ENCODE peak calls at places on chromosomes 12 and 14, in nine cellular contexts. One of them, this sample, is unnamed.

GRCh38 chr12:92138144-92138543 is 7.5 kb downstream of the BTG1 start:
- DNase-seq in PC-3: peak
- DNase-seq in right lobe of liver: no peak
- DNase-seq in astrocyte of the spinal cord: no peak
- DNase-seq in IMR-90: no peak
- DNase-seq in epithelial cell of proximal tubule: no peak
- DNase-seq in H1: no peak
- DNase-seq in fibroblast of mammary gland: no peak
- DNase-seq in cardiac muscle cell: no peak
- DNase-seq in this sample: peak

GRCh38 chr12:49131051-49131972 is at the start of gene TUBA1B:
- DNase-seq in PC-3: peak
- DNase-seq in right lobe of liver: peak
- DNase-seq in astrocyte of the spinal cord: peak
- DNase-seq in IMR-90: peak
- DNase-seq in epithelial cell of proximal tubule: no peak
- DNase-seq in H1: peak
- DNase-seq in fibroblast of mammary gland: peak
- DNase-seq in cardiac muscle cell: peak
- DNase-seq in this sample: peak

GRCh38 chr12:79373896-79374499 is 316.8 kb downstream of the PAWR start:
- DNase-seq in PC-3: peak
- DNase-seq in right lobe of liver: no peak
- DNase-seq in astrocyte of the spinal cord: peak
- DNase-seq in IMR-90: peak
- DNase-seq in epithelial cell of proximal tubule: no peak
- DNase-seq in H1: peak
- DNase-seq in fibroblast of mammary gland: peak
- DNase-seq in cardiac muscle cell: peak
- DNase-seq in this sample: peak

GRCh38 chr12:69851976-69852375 is 26.9 kb downstream of the MYRFL start:
- DNase-seq in PC-3: peak
- DNase-seq in right lobe of liver: no peak
- DNase-seq in astrocyte of the spinal cord: peak
- DNase-seq in IMR-90: no peak
- DNase-seq in epithelial cell of proximal tubule: no peak
- DNase-seq in H1: no peak
- DNase-seq in fibroblast of mammary gland: peak
- DNase-seq in cardiac muscle cell: peak
- DNase-seq in this sample: peak

GRCh38 chr12:3000548-3001275 is 41.5 kb downstream of the TEAD4 start:
- DNase-seq in PC-3: no peak
- DNase-seq in right lobe of liver: no peak
- DNase-seq in astrocyte of the spinal cord: no peak
- DNase-seq in IMR-90: no peak
- DNase-seq in epithelial cell of proximal tubule: no peak
- DNase-seq in H1: no peak
- DNase-seq in fibroblast of mammary gland: no peak
- DNase-seq in cardiac muscle cell: no peak
- DNase-seq in this sample: no peak

GRCh38 chr12:92968201-92968813 is 39.2 kb upstream of the EEA1 start:
- DNase-seq in PC-3: peak
- DNase-seq in right lobe of liver: no peak
- DNase-seq in astrocyte of the spinal cord: no peak
- DNase-seq in IMR-90: peak
- DNase-seq in epithelial cell of proximal tubule: no peak
- DNase-seq in H1: no peak
- DNase-seq in fibroblast of mammary gland: peak
- DNase-seq in cardiac muscle cell: no peak
- DNase-seq in this sample: no peak

GRCh38 chr14:55255979-55256378 is 15.2 kb upstream of the FBXO34 start:
- DNase-seq in PC-3: no peak
- DNase-seq in right lobe of liver: no peak
- DNase-seq in astrocyte of the spinal cord: no peak
- DNase-seq in IMR-90: no peak
- DNase-seq in epithelial cell of proximal tubule: no peak
- DNase-seq in H1: no peak
- DNase-seq in fibroblast of mammary gland: no peak
- DNase-seq in cardiac muscle cell: no peak
- DNase-seq in this sample: no peak

GRCh38 chr12:109896188-109896587 is 3.9 kb upstream of the TCHP start:
- DNase-seq in PC-3: no peak
- DNase-seq in right lobe of liver: no peak
- DNase-seq in astrocyte of the spinal cord: no peak
- DNase-seq in IMR-90: no peak
- DNase-seq in epithelial cell of proximal tubule: no peak
- DNase-seq in H1: no peak
- DNase-seq in fibroblast of mammary gland: no peak
- DNase-seq in cardiac muscle cell: no peak
- DNase-seq in this sample: no peak

GRCh38 chr12:2876431-2877046 is 435 bp downstream of the FOXM1 start:
- DNase-seq in PC-3: peak
- DNase-seq in right lobe of liver: peak
- DNase-seq in astrocyte of the spinal cord: peak
- DNase-seq in IMR-90: no peak
- DNase-seq in epithelial cell of proximal tubule: no peak
- DNase-seq in H1: no peak
- DNase-seq in fibroblast of mammary gland: peak
- DNase-seq in cardiac muscle cell: peak
- DNase-seq in this sample: peak

GRCh38 chr12:123492290-123492689 is 34.4 kb downstream of the SNRNP35 start:
- DNase-seq in PC-3: no peak
- DNase-seq in right lobe of liver: no peak
- DNase-seq in astrocyte of the spinal cord: no peak
- DNase-seq in IMR-90: no peak
- DNase-seq in epithelial cell of proximal tubule: no peak
- DNase-seq in H1: no peak
- DNase-seq in fibroblast of mammary gland: no peak
- DNase-seq in cardiac muscle cell: no peak
- DNase-seq in this sample: no peak

GRCh38 chr12:113075137-113075683 is 18.7 kb downstream of the DTX1 start:
- DNase-seq in PC-3: no peak
- DNase-seq in right lobe of liver: no peak
- DNase-seq in astrocyte of the spinal cord: no peak
- DNase-seq in IMR-90: no peak
- DNase-seq in epithelial cell of proximal tubule: no peak
- DNase-seq in H1: no peak
- DNase-seq in fibroblast of mammary gland: no peak
- DNase-seq in cardiac muscle cell: no peak
- DNase-seq in this sample: no peak

GRCh38 chr14:64506751-64507150 is 2.2 kb downstream of the ZBTB1 start:
- DNase-seq in PC-3: no peak
- DNase-seq in right lobe of liver: no peak
- DNase-seq in astrocyte of the spinal cord: no peak
- DNase-seq in IMR-90: no peak
- DNase-seq in epithelial cell of proximal tubule: no peak
- DNase-seq in H1: no peak
- DNase-seq in fibroblast of mammary gland: no peak
- DNase-seq in cardiac muscle cell: no peak
- DNase-seq in this sample: no peak

GRCh38 chr14:84127430-84127829 is 1402.5 kb upstream of the FLRT2 start:
- DNase-seq in PC-3: no peak
- DNase-seq in right lobe of liver: no peak
- DNase-seq in astrocyte of the spinal cord: no peak
- DNase-seq in IMR-90: no peak
- DNase-seq in epithelial cell of proximal tubule: no peak
- DNase-seq in H1: no peak
- DNase-seq in fibroblast of mammary gland: no peak
- DNase-seq in cardiac muscle cell: peak
- DNase-seq in this sample: no peak

GRCh38 chr12:110312581-110313360 is 31.7 kb downstream of the ATP2A2 start:
- DNase-seq in PC-3: peak
- DNase-seq in right lobe of liver: no peak
- DNase-seq in astrocyte of the spinal cord: peak
- DNase-seq in IMR-90: peak
- DNase-seq in epithelial cell of proximal tubule: peak
- DNase-seq in H1: peak
- DNase-seq in fibroblast of mammary gland: peak
- DNase-seq in cardiac muscle cell: peak
- DNase-seq in this sample: peak

GRCh38 chr14:105480807-105481801 is 5.6 kb upstream of the CRIP1 start:
- DNase-seq in PC-3: peak
- DNase-seq in right lobe of liver: peak
- DNase-seq in astrocyte of the spinal cord: peak
- DNase-seq in IMR-90: peak
- DNase-seq in epithelial cell of proximal tubule: no peak
- DNase-seq in H1: peak
- DNase-seq in fibroblast of mammary gland: peak
- DNase-seq in cardiac muscle cell: peak
- DNase-seq in this sample: peak
- H3K4me3 ChIP-seq in PC-3: peak
- H3K4me3 ChIP-seq in right lobe of liver: peak
- H3K4me3 ChIP-seq in astrocyte of the spinal cord: peak
- H3K4me3 ChIP-seq in IMR-90: peak
- H3K4me3 ChIP-seq in epithelial cell of proximal tubule: peak
- H3K4me3 ChIP-seq in H1: no peak
- H3K4me3 ChIP-seq in fibroblast of mammary gland: peak
- H3K4me3 ChIP-seq in cardiac muscle cell: no peak
- H3K4me3 ChIP-seq in this sample: peak

GRCh38 chr14:86646688-86647687 is 1117.0 kb downstream of the FLRT2 start:
- DNase-seq in PC-3: peak
- DNase-seq in right lobe of liver: no peak
- DNase-seq in astrocyte of the spinal cord: peak
- DNase-seq in IMR-90: peak
- DNase-seq in epithelial cell of proximal tubule: no peak
- DNase-seq in H1: no peak
- DNase-seq in fibroblast of mammary gland: peak
- DNase-seq in cardiac muscle cell: peak
- DNase-seq in this sample: peak
- TF ChIP-seq CTCF in PC-3: peak
- TF ChIP-seq CTCF in right lobe of liver: peak
- TF ChIP-seq CTCF in astrocyte of the spinal cord: peak
- TF ChIP-seq CTCF in IMR-90: no peak
- TF ChIP-seq CTCF in epithelial cell of proximal tubule: peak
- TF ChIP-seq CTCF in H1: peak
- TF ChIP-seq CTCF in fibroblast of mammary gland: peak
- TF ChIP-seq CTCF in cardiac muscle cell: no peak
- TF ChIP-seq CTCF in this sample: no peak

DNA sequence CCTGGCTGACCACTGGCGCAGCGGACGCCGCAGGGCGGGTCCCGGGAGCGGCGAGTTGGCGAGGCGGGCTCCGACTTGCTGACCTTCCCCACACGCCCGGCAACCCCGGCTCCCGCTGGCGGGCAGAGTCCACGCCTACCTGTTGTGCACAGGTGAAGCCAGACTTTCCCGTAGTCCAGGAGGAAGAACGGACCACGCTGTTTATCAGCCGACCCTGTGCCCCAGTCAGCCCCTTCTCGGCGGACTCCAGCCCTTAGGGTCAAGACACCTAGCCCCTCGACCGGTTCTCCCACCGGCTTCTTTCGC is 384 bp downstream of the HEATR5A start:
- DNase-seq in PC-3: peak
- DNase-seq in right lobe of liver: peak
- DNase-seq in astrocyte of the spinal cord: no peak
- DNase-seq in IMR-90: no peak
- DNase-seq in epithelial cell of proximal tubule: no peak
- DNase-seq in H1: peak
- DNase-seq in fibroblast of mammary gland: no peak
- DNase-seq in cardiac muscle cell: no peak
- DNase-seq in this sample: no peak
- H3K4me3 ChIP-seq in PC-3: peak
- H3K4me3 ChIP-seq in right lobe of liver: peak
- H3K4me3 ChIP-seq in astrocyte of the spinal cord: peak
- H3K4me3 ChIP-seq in IMR-90: peak
- H3K4me3 ChIP-seq in epithelial cell of proximal tubule: peak
- H3K4me3 ChIP-seq in H1: peak
- H3K4me3 ChIP-seq in fibroblast of mammary gland: peak
- H3K4me3 ChIP-seq in cardiac muscle cell: peak
- H3K4me3 ChIP-seq in this sample: peak

GRCh38 chr12:107560906-107561285 is 124.7 kb upstream of the PWP1 start:
- DNase-seq in PC-3: no peak
- DNase-seq in right lobe of liver: no peak
- DNase-seq in astrocyte of the spinal cord: no peak
- DNase-seq in IMR-90: no peak
- DNase-seq in epithelial cell of proximal tubule: no peak
- DNase-seq in H1: no peak
- DNase-seq in fibroblast of mammary gland: no peak
- DNase-seq in cardiac muscle cell: no peak
- DNase-seq in this sample: no peak

GRCh38 chr12:107557589-107558100 is 128.0 kb upstream of the PWP1 start:
- DNase-seq in PC-3: no peak
- DNase-seq in right lobe of liver: no peak
- DNase-seq in astrocyte of the spinal cord: no peak
- DNase-seq in IMR-90: no peak
- DNase-seq in epithelial cell of proximal tubule: no peak
- DNase-seq in H1: no peak
- DNase-seq in fibroblast of mammary gland: no peak
- DNase-seq in cardiac muscle cell: no peak
- DNase-seq in this sample: no peak

GRCh38 chr12:107558141-107558815 is 127.3 kb upstream of the PWP1 start:
- DNase-seq in PC-3: no peak
- DNase-seq in right lobe of liver: no peak
- DNase-seq in astrocyte of the spinal cord: no peak
- DNase-seq in IMR-90: no peak
- DNase-seq in epithelial cell of proximal tubule: no peak
- DNase-seq in H1: no peak
- DNase-seq in fibroblast of mammary gland: no peak
- DNase-seq in cardiac muscle cell: no peak
- DNase-seq in this sample: no peak

GRCh38 chr12:107558816-107559382 is 126.7 kb upstream of the PWP1 start:
- DNase-seq in PC-3: no peak
- DNase-seq in right lobe of liver: no peak
- DNase-seq in astrocyte of the spinal cord: no peak
- DNase-seq in IMR-90: no peak
- DNase-seq in epithelial cell of proximal tubule: no peak
- DNase-seq in H1: no peak
- DNase-seq in fibroblast of mammary gland: no peak
- DNase-seq in cardiac muscle cell: no peak
- DNase-seq in this sample: no peak

DNA sequence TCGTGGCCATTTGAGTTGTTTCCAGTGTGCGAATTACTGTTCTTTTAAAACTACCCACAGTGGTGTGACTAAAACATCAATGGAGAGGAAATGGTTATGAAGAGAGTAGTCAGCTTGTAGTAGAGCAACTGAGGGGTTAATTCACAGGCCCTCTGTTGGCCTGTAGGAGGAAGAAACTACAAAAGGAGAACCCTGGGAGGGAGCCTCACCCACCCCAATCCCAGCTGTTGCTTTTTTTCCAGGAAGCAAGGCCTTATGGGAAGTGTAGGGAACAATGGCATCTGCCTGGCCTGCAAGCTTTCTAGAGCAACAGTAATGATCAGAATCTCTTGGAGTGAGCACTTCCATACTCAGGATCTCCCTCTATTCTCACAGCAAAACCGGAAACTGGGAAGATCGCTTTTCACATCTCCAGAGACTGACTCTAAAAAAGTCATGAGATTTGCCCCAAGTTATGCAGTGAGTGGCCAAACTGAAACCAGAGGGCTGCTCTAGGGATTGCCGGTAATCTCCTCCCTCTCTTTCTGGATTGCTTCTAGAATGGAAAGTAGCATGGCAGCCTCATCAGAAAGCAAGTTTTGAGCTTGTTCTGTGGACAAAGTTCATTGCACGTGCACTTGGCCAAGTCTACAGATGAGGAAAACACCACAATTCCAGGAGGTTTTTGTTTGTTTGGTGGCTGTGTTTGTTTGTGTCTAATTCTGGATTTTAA is 125.2 kb upstream of the PWP1 start:
- DNase-seq in PC-3: no peak
- DNase-seq in right lobe of liver: no peak
- DNase-seq in astrocyte of the spinal cord: no peak
- DNase-seq in IMR-90: no peak
- DNase-seq in epithelial cell of proximal tubule: no peak
- DNase-seq in H1: no peak
- DNase-seq in fibroblast of mammary gland: no peak
- DNase-seq in cardiac muscle cell: no peak
- DNase-seq in this sample: no peak
- TF ChIP-seq CTCF in PC-3: no peak
- TF ChIP-seq CTCF in right lobe of liver: no peak
- TF ChIP-seq CTCF in astrocyte of the spinal cord: no peak
- TF ChIP-seq CTCF in IMR-90: no peak
- TF ChIP-seq CTCF in epithelial cell of proximal tubule: peak
- TF ChIP-seq CTCF in H1: peak
- TF ChIP-seq CTCF in fibroblast of mammary gland: no peak
- TF ChIP-seq CTCF in cardiac muscle cell: no peak
- TF ChIP-seq CTCF in this sample: no peak

This sample was measured in cardiac fibroblast.